ENCODE peak calls at places on chromosomes 5 and 9, in ten cellular contexts. Z is brain microvascular endothelial cell, K is WERI-Rb-1, J is gastrocnemius medialis, R is cardiac fibroblast, V is K562, D is OCI-LY7, L is IMR-90, W is AG04450, U is lung. T is an unnamed sample.

GRCh38 chr5:69368458-69369368 is 607 bp downstream of the AK6 start:
- DNase-seq in Z (peak), K (no peak), J (no peak), R (peak), V (peak), D (peak), L (peak), W (peak), U (no peak), T (peak)

GRCh38 chr9:6428940-6429889 is 16.2 kb downstream of the UHRF2 start:
- DNase-seq in Z (no peak), K (no peak), J (no peak), R (no peak), V (no peak), D (peak), L (no peak), W (no peak), U (no peak), T (no peak)

GRCh38 chr9:129221233-129221632 is 43.2 kb upstream of the IER5L start:
- DNase-seq in Z (no peak), K (no peak), J (no peak), R (no peak), V (no peak), D (peak), L (no peak), W (no peak), U (no peak), T (no peak)

GRCh38 chr9:119318371-119318770 is 50.9 kb downstream of the BRINP1 start:
- DNase-seq in Z (no peak), K (no peak), J (no peak), R (no peak), V (no peak), D (no peak), L (no peak), W (no peak), U (no peak), T (no peak)

GRCh38 chr9:32578976-32579375 is 6.0 kb upstream of the NDUFB6 start:
- DNase-seq in Z (no peak), K (no peak), J (no peak), R (no peak), V (no peak), D (no peak), L (no peak), W (no peak), U (no peak), T (no peak)

GRCh38 chr9:14428781-14429230 is 114.9 kb upstream of the NFIB start:
- DNase-seq in Z (peak), K (peak), J (peak), R (peak), V (peak), D (peak), L (peak), W (peak), U (peak), T (no peak)

GRCh38 chr5:96905864-96906263 is 29.6 kb downstream of the ERAP2 start:
- DNase-seq in Z (no peak), K (no peak), J (no peak), R (no peak), V (no peak), D (no peak), L (no peak), W (no peak), U (no peak), T (no peak)

GRCh38 chr9:76619645-76620044 is 144.6 kb upstream of the PCA3 start:
- DNase-seq in Z (no peak), K (no peak), J (no peak), R (peak), V (no peak), D (no peak), L (no peak), W (no peak), U (no peak), T (no peak)

GRCh38 chr9:131046581-131047202 is 37.7 kb downstream of the LAMC3 start:
- DNase-seq in Z (peak), K (peak), J (no peak), R (peak), V (peak), D (peak), L (peak), W (peak), U (peak), T (no peak)

GRCh38 chr9:86766912-86767311 is 180.4 kb downstream of the GAS1 start:
- DNase-seq in Z (peak), K (no peak), J (no peak), R (peak), V (no peak), D (no peak), L (peak), W (peak), U (no peak), T (peak)

DNA sequence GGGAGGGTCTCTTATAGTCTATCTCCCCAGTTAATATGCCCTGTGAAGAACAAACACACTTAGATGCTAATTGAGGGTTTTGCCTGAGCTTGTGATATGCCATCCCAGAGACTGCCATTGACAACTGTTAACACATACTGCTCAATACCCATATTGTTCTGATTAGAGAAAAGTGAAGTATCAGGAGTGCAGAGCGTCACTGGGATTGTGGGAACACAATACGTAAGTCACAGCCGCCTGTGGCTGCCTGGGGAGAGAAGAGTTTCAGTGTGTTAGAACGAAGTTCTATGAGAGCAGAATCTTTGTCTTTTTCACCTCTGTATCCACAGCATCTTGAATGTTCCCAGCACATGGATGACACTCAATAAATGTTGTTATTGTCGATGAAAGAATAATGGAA is 110.2 kb downstream of the MEF2C start:
- DNase-seq in Z (no peak), K (no peak), J (no peak), R (no peak), V (no peak), D (no peak), L (no peak), W (no peak), U (no peak), T (no peak)
- H3K4me3 ChIP-seq in Z (no peak), K (no peak), J (no peak), R (no peak), V (no peak), D (no peak), L (no peak), W (no peak), U (no peak), T (no peak)

GRCh38 chr9:136581614-136582447 is 36.0 kb upstream of the NOTCH1 start:
- DNase-seq in Z (no peak), K (no peak), J (no peak), R (no peak), V (no peak), D (no peak), L (no peak), W (no peak), U (no peak), T (no peak)
- H3K4me3 ChIP-seq in Z (no peak), K (no peak), J (no peak), R (no peak), V (no peak), D (no peak), L (no peak), W (no peak), U (no peak), T (no peak)

DNA sequence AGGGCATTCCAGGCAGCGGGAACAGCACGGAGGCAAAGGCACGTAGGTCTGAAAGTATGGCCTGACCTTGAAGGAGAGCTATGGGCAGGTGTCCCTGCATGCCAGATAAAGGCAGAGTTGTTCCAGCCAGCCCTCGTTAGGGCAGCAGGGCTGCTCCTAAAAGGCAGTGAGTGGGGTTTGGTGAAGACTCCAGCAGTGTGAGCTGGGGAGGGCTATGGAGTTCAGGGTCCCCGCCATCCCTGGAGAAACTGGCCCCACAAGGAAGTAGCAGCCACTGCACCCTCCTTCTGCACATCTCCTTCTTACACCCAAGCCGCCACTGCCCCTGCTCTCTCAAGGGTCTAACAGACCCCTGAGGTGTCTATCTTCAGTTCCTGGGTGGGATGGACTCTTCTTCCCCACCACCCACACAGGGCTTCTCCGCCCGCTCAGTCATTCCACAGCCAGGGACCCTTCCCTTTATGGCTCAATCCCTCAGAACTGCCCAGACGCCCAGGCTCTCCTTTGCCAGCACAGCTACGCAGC is 1.4 kb downstream of the AKNA start:
- DNase-seq in Z (no peak), K (no peak), J (no peak), R (no peak), V (no peak), D (no peak), L (no peak), W (no peak), U (no peak), T (no peak)
- H3K4me3 ChIP-seq in Z (peak), K (no peak), J (peak), R (peak), V (no peak), D (peak), L (peak), W (peak), U (peak), T (no peak)

GRCh38 chr5:141611289-141611688 is 7.5 kb downstream of the DIAPH1 start:
- DNase-seq in Z (no peak), K (no peak), J (no peak), R (no peak), V (no peak), D (no peak), L (no peak), W (no peak), U (no peak), T (no peak)
- H3K4me3 ChIP-seq in Z (no peak), K (no peak), J (no peak), R (no peak), V (no peak), D (no peak), L (no peak), W (no peak), U (no peak), T (no peak)

DNA sequence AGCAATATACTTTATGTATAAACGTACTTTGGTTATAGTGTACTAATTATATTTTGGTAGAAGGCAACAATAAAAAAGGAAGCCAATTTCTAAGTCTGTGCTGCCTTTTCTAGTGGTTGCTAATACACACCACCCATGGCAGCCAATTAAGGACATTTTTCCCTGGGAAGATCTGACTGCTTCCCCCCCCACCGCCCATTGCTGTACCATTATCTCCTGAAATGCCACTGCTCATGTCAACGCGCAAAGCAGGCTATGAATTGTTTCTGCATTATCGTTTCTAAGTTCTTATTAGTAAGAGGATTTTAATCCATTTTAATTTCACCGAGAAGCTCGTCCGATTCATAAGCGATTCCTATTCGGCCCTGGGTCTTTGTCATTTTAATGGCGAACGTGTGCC is 55.6 kb upstream of the SHC3 start:
- DNase-seq in Z (no peak), K (no peak), J (no peak), R (no peak), V (no peak), D (no peak), L (no peak), W (no peak), U (no peak), T (no peak)
- H3K4me3 ChIP-seq in Z (peak), K (peak), J (peak), R (no peak), V (no peak), D (no peak), L (peak), W (no peak), U (no peak), T (peak)

GRCh38 chr9:89663264-89663970 is 58.6 kb downstream of the GADD45G start:
- DNase-seq in Z (no peak), K (no peak), J (no peak), R (no peak), V (no peak), D (no peak), L (no peak), W (no peak), U (no peak), T (no peak)

GRCh38 chr9:89660286-89660685 is 55.5 kb downstream of the GADD45G start:
- DNase-seq in Z (no peak), K (no peak), J (no peak), R (no peak), V (no peak), D (no peak), L (no peak), W (no peak), U (no peak), T (no peak)

GRCh38 chr9:89661391-89661949 is 56.7 kb downstream of the GADD45G start:
- DNase-seq in Z (no peak), K (peak), J (no peak), R (no peak), V (no peak), D (no peak), L (no peak), W (no peak), U (no peak), T (no peak)

GRCh38 chr9:89662718-89663246 is 58.0 kb downstream of the GADD45G start:
- DNase-seq in Z (no peak), K (no peak), J (no peak), R (no peak), V (no peak), D (no peak), L (no peak), W (no peak), U (no peak), T (no peak)

DNA sequence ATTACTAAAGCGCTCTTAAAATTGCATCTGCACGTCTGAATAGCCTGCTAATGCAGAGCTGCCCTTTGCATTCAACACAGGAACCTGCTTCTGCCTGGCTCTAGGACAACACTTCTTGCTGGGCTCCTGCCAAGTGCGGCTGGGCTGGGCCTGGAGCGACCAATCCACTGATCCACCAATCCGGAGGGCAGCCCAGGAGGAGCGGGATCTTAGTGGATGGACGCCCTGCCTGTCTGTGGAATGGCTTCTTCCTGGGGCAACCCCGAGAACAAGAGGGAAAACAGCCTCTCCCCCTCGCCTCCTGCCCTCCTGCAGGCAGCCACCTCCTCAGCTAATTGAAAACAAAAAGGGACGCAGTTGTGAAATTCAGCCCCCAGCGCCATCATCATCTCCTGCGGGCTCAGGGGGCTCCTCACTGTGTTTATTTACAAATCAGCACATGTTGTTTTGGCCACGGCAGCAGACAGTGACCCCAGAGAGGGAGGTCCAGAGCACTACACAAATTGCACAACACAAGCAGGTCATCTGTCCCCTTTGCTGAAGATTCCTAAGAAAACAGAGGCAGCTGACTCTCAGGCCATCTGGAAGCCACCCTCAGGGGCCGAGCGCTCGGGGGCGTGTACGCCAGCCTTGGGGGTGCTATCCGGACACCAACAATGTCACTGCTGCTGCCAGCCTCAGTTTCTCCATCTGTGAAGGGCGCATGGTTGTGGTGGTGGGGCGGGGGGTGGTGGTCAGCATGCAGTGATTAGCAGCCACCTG is 57.3 kb downstream of the GADD45G start:
- DNase-seq in Z (peak), K (peak), J (peak), R (peak), V (peak), D (no peak), L (peak), W (peak), U (peak), T (peak)
- H3K4me3 ChIP-seq in Z (peak), K (peak), J (peak), R (peak), V (no peak), D (no peak), L (peak), W (peak), U (no peak), T (peak)

T was measured in retinal pigment epithelial cell.